ENCODE peak calls at places on chromosomes 7 and 10, in six cellular contexts. N is IMR-90, S is mesenchymal stem cell, Z is mesendoderm, F is neuronal stem cell, X is H9. Y is an unnamed sample.
A peak's percentile ranks its signal among the peaks of the same experiment; 100 is the strongest.

GRCh38 chr10:28492093-28492492 is 40.8 kb upstream of the WAC start:
- DNase-seq in Z (no peak), N (no peak), S (no peak), F (no peak), X (no peak), Y (no peak)

GRCh38 chr10:118966131-118967125 is 63.1 kb upstream of the NANOS1 start:
- DNase-seq in X (peak; percentile 18), S (no peak), N (no peak), F (no peak), Z (no peak), Y (no peak)

GRCh38 chr7:16512097-16512496 is 14.5 kb upstream of the LRRC72 start:
- DNase-seq in X (no peak), Z (peak; percentile 97), S (no peak), N (no peak), F (no peak), Y (no peak)

GRCh38 chr7:116284390-116284789 is 74.1 kb downstream of the TES start:
- DNase-seq in N (peak; percentile 31), F (no peak), X (no peak), Z (no peak), S (peak; percentile 45), Y (peak; percentile 13)

GRCh38 chr7:137578541-137578940 is 235.0 kb upstream of the PTN start:
- DNase-seq in F (no peak), S (no peak), X (no peak), Z (no peak), N (no peak), Y (no peak)

GRCh38 chr7:24751484-24751883 is 5.8 kb downstream of the GSDME start:
- DNase-seq in N (peak; percentile 35), S (no peak), Z (no peak), X (no peak), F (no peak), Y (no peak)

GRCh38 chr10:118917701-118918100 is 111.8 kb upstream of the NANOS1 start:
- DNase-seq in N (no peak), X (no peak), F (no peak), Z (no peak), S (no peak), Y (no peak)

GRCh38 chr7:107076781-107077698 is 32.5 kb downstream of the PRKAR2B start:
- DNase-seq in Z (no peak), N (no peak), S (peak; percentile 54), X (no peak), F (no peak), Y (peak; percentile 41)

GRCh38 chr10:101176577-101176976 is 45.5 kb downstream of the TLX1 start:
- DNase-seq in F (no peak), S (no peak), Z (peak; percentile 31), X (no peak), N (no peak), Y (no peak)

DNA sequence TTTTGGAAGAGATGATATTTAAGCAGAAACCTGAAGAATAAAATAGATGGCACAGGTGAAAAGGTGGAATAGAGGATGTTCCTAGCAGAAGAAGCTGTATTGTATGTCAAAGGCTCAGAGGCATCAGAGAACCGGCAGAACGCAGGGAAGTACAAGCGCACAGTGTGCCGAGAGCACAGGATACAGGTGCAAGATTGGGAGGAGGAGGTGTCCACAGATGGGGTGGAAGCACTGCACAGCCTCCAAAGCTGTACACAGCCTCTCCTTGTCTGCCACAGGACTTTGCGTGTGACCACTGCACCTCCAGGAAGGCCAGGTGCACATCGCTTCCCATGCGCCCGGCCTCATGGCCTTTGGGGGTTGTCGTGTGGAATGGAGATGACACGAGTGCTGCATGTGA is 23.3 kb upstream of the SEC61G start:
- DNase-seq in S (no peak), Z (no peak), F (no peak), N (no peak), X (no peak), Y (no peak)
- H2BK120ac ChIP-seq in S (no peak overlapping the region), Z (no peak overlapping the region), F (no peak overlapping the region), N (no peak overlapping the region), X (no peak overlapping the region), Y (no peak overlapping the region)

DNA sequence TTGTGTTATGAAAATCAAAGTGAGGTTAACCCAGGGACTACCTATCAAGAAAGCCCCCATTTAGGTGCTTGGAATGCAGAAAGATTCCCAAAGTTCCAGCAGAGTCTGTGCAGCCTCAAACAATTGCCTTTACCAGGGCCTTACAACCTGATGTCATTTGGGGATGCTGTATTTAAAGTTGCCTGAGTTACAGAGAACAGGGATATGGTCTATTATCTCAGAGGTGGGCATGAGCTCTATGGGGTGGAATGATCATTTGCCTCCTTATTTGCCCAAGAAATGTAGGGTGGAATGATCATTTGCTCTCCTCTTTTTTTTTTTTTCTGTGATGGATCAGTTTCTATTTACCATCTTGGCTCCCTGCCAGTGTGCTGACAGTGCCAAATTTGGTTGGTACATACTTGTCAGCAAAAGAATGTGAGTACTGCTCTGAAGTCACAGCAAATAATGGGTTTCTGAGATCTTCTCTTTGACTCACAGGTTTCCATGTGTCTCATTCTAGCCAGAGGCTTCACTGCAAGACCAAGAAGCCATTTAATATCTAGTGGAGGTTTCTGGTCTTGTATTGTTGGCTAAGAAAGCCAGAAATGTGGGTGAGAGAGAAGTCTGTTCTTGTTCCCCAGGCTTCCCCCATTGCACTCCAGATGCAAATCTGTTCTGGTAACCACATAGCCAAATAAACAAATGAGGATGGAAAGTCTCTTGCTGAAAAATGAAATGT is 45.5 kb upstream of the ZNRF2 start:
- DNase-seq in N (no peak), Z (no peak), F (no peak), X (no peak), S (peak; percentile 6), Y (no peak)
- H3K27ac ChIP-seq in N (no peak overlapping the region), Z (no peak overlapping the region), F (no peak overlapping the region), X (no peak overlapping the region), S (no peak overlapping the region), Y (no peak overlapping the region)

DNA sequence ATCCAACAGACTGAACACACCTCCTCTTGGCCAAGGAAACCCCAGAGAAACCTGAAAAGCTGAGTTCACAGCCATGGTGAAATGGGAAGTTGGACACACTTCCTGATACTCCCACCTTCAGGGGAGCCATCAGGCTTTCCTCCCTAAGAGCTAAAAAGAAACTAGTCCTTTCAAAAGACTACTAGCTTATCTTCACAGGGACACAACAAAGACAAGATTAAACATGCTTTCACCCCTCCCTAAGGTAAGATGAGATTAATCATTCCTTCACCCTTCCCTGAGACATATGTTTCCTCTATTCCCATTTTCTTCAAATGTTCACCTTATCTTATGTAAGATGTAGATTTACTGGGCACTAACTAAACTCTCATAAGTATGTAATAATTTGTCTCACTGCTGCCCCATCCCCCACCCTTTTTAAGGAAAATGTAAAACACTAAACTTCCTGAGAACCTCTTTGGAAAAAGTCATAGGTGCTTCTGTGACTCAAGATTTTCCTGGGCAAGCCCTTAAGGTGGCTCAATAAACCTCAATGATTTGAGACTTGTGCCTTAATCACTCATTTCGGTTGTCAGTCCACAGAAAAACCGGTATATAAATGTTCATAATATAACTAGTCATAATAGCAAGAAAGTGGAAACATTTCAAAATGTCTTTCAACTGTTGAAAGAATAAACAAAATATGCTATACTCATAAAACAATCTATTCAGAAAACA is 40.5 kb downstream of the HTR7 start:
- DNase-seq in N (no peak), X (no peak), F (no peak), Z (peak; percentile 28), S (no peak), Y (no peak)
- H2BK120ac ChIP-seq in N (no peak overlapping the region), X (no peak overlapping the region), F (no peak overlapping the region), Z (no peak overlapping the region), S (no peak overlapping the region), Y (no peak overlapping the region)

GRCh38 chr10:88457680-88458079 is 125.4 kb downstream of the RNLS start:
- DNase-seq in N (no peak), S (peak; percentile 6), F (no peak), Z (peak; percentile 65), X (no peak), Y (no peak)
- H3K27ac ChIP-seq in N (no peak overlapping the region), S (no peak overlapping the region), F (no peak overlapping the region), Z (no peak overlapping the region), X (no peak overlapping the region), Y (no peak overlapping the region)

GRCh38 chr7:7212612-7213011 is 30.3 kb downstream of the C1GALT1 start:
- DNase-seq in N (no peak), Z (peak; percentile 90), X (no peak), S (peak; percentile 25), F (no peak), Y (no peak)

GRCh38 chr7:7209412-7210050 is 27.2 kb downstream of the C1GALT1 start:
- DNase-seq in F (no peak), X (no peak), N (no peak), S (no peak), Z (peak; percentile 68), Y (no peak)

GRCh38 chr7:7210475-7211237 is 28.3 kb downstream of the C1GALT1 start:
- DNase-seq in X (peak; percentile 97), Z (peak; percentile 97), S (no peak), N (no peak), F (no peak), Y (no peak)

GRCh38 chr7:7207876-7208275 is 25.5 kb downstream of the C1GALT1 start:
- DNase-seq in F (no peak), Z (no peak), X (no peak), S (no peak), N (peak; percentile 65), Y (no peak)

DNA sequence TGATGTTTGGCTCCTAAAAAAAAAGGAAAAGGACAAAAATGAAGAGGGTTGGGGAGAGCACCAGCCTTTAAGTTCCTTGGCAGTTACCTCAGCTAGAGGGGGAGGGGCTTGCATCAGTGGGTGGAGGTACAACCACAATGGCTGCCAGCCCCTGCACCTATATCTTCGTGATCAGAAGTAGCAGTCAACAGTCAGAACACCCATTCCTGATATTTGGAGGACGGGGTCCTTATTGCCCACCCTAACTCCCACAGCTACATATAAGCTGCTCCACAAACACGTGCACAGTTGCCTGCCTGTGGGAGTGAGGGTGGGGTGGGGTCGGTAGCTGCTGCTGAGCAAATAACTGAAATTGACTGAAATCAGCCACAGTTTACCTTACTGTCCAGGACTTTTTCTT is 26.2 kb downstream of the C1GALT1 start:
- DNase-seq in X (peak; percentile 68), F (no peak), Z (peak; percentile 82), S (no peak), N (no peak), Y (no peak)
- H2BK120ac ChIP-seq in X (no peak overlapping the region), F (no peak overlapping the region), Z (peak overlapping the region; percentile 21), S (no peak overlapping the region), N (no peak overlapping the region), Y (no peak overlapping the region)

GRCh38 chr10:11670311-11670825 is 58.9 kb upstream of the USP6NL start:
- DNase-seq in S (no peak), Z (no peak), X (no peak), N (no peak), F (no peak), Y (no peak)
- H3K27ac ChIP-seq in S (no peak overlapping the region), Z (no peak overlapping the region), X (no peak overlapping the region), N (no peak overlapping the region), F (no peak overlapping the region), Y (no peak overlapping the region)

DNA sequence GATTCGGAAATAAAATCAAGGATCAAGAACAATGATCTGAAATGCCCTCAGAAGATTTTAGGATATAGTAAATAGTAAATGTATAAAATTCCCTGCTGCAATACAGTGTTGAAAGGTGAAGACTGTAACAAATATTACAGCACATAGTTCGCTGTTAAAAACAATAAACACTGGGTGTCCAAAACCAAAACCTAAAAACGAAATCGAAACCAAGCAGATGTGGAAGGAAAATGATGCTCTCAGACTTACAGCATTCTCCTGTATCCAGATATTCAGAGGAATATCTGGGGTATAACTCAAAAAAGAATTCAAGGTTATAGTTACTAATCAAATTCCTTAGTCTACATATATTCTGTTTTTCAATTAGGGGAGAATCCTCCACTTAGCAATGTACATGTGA is 708.1 kb upstream of the PCDH15 start:
- DNase-seq in N (no peak), Z (no peak), X (no peak), F (no peak), S (no peak), Y (no peak)
- H2BK120ac ChIP-seq in N (no peak overlapping the region), Z (no peak overlapping the region), X (no peak overlapping the region), F (no peak overlapping the region), S (no peak overlapping the region), Y (no peak overlapping the region)

Y was measured in trophoblast cell.